ENCODE peak calls at places on chromosome X, in six cellular contexts. One of them, this sample, is unnamed.

GRCh38 chrX:38214551-38214950 is 6.1 kb downstream of the SRPX start:
- DNase-seq in A549: no peak
- DNase-seq in fibroblast of mammary gland: peak; percentile 79
- DNase-seq in NCI-H1092: no peak
- DNase-seq in NAMALWA: no peak
- DNase-seq in RCC 7860: peak; percentile 41
- DNase-seq in this sample: no peak

GRCh38 chrX:8244301-8244700 is 73.2 kb upstream of the VCX2 start:
- DNase-seq in A549: no peak
- DNase-seq in fibroblast of mammary gland: no peak
- DNase-seq in NCI-H1092: no peak
- DNase-seq in NAMALWA: no peak
- DNase-seq in RCC 7860: no peak
- DNase-seq in this sample: no peak

GRCh38 chrX:38379088-38379487 is 26.7 kb downstream of the OTC start:
- DNase-seq in A549: no peak
- DNase-seq in fibroblast of mammary gland: no peak
- DNase-seq in NCI-H1092: no peak
- DNase-seq in NAMALWA: no peak
- DNase-seq in RCC 7860: no peak
- DNase-seq in this sample: no peak

GRCh38 chrX:95218964-95219363 is 1465.7 kb upstream of the DIAPH2 start:
- DNase-seq in A549: no peak
- DNase-seq in fibroblast of mammary gland: no peak
- DNase-seq in NCI-H1092: no peak
- DNase-seq in NAMALWA: no peak
- DNase-seq in RCC 7860: no peak
- DNase-seq in this sample: no peak

GRCh38 chrX:45056428-45057145 is 144.1 kb downstream of the DIPK2B start:
- DNase-seq in A549: no peak
- DNase-seq in fibroblast of mammary gland: peak; percentile 16
- DNase-seq in NCI-H1092: no peak
- DNase-seq in NAMALWA: no peak
- DNase-seq in RCC 7860: no peak
- DNase-seq in this sample: no peak

GRCh38 chrX:153395613-153396319 is 5.4 kb downstream of the PNMA6E start:
- DNase-seq in A549: no peak
- DNase-seq in fibroblast of mammary gland: no peak
- DNase-seq in NCI-H1092: no peak
- DNase-seq in NAMALWA: no peak
- DNase-seq in RCC 7860: no peak
- DNase-seq in this sample: no peak

GRCh38 chrX:39337461-39337860 is 536.2 kb downstream of the MID1IP1 start:
- DNase-seq in A549: no peak
- DNase-seq in fibroblast of mammary gland: no peak
- DNase-seq in NCI-H1092: peak; percentile 91
- DNase-seq in NAMALWA: no peak
- DNase-seq in RCC 7860: no peak
- DNase-seq in this sample: no peak

GRCh38 chrX:41031256-41031967 is 53.8 kb upstream of the USP9X start:
- DNase-seq in A549: no peak
- DNase-seq in fibroblast of mammary gland: no peak
- DNase-seq in NCI-H1092: no peak
- DNase-seq in NAMALWA: no peak
- DNase-seq in RCC 7860: no peak
- DNase-seq in this sample: no peak

GRCh38 chrX:39645059-39645895 is 452.5 kb downstream of the BCOR start:
- DNase-seq in A549: peak; percentile 25
- DNase-seq in fibroblast of mammary gland: peak; percentile 88
- DNase-seq in NCI-H1092: no peak
- DNase-seq in NAMALWA: no peak
- DNase-seq in RCC 7860: no peak
- DNase-seq in this sample: no peak

GRCh38 chrX:2385224-2385623 is 115.6 kb downstream of the DHRSX start:
- DNase-seq in A549: peak; percentile 69
- DNase-seq in fibroblast of mammary gland: peak; percentile 83
- DNase-seq in NCI-H1092: no peak
- DNase-seq in NAMALWA: no peak
- DNase-seq in RCC 7860: peak; percentile 83
- DNase-seq in this sample: no peak

GRCh38 chrX:12770440-12770839 is 20.8 kb upstream of the PRPS2 start:
- DNase-seq in A549: peak; percentile 32
- DNase-seq in fibroblast of mammary gland: peak; percentile 41
- DNase-seq in NCI-H1092: no peak
- DNase-seq in NAMALWA: peak; percentile 54
- DNase-seq in RCC 7860: no peak
- DNase-seq in this sample: peak; percentile 44

GRCh38 chrX:154426916-154427792 is 1.3 kb upstream of the ATP6AP1 start:
- DNase-seq in A549: no peak
- DNase-seq in fibroblast of mammary gland: no peak
- DNase-seq in NCI-H1092: no peak
- DNase-seq in NAMALWA: no peak
- DNase-seq in RCC 7860: no peak
- DNase-seq in this sample: no peak

GRCh38 chrX:2584216-2584615 is 83.4 kb upstream of the DHRSX start:
- DNase-seq in A549: no peak
- DNase-seq in fibroblast of mammary gland: no peak
- DNase-seq in NCI-H1092: no peak
- DNase-seq in NAMALWA: no peak
- DNase-seq in RCC 7860: no peak
- DNase-seq in this sample: no peak

GRCh38 chrX:149495573-149496071 is 9.5 kb downstream of the IDS start:
- DNase-seq in A549: peak; percentile 70
- DNase-seq in fibroblast of mammary gland: peak; percentile 82
- DNase-seq in NCI-H1092: no peak
- DNase-seq in NAMALWA: no peak
- DNase-seq in RCC 7860: peak; percentile 93
- DNase-seq in this sample: peak; percentile 94

GRCh38 chrX:45755719-45756118 is 555.0 kb upstream of the DIPK2B start:
- DNase-seq in A549: no peak
- DNase-seq in fibroblast of mammary gland: no peak
- DNase-seq in NCI-H1092: no peak
- DNase-seq in NAMALWA: no peak
- DNase-seq in RCC 7860: peak; percentile 34
- DNase-seq in this sample: no peak

GRCh38 chrX:31717474-31717873 is 645.6 kb upstream of the FTHL17 start:
- DNase-seq in A549: no peak
- DNase-seq in fibroblast of mammary gland: no peak
- DNase-seq in NCI-H1092: no peak
- DNase-seq in NAMALWA: no peak
- DNase-seq in RCC 7860: no peak
- DNase-seq in this sample: no peak

GRCh38 chrX:76148011-76148665 is 24.7 kb upstream of the PBDC1 start:
- DNase-seq in A549: no peak
- DNase-seq in fibroblast of mammary gland: peak; percentile 51
- DNase-seq in NCI-H1092: no peak
- DNase-seq in NAMALWA: no peak
- DNase-seq in RCC 7860: peak; percentile 37
- DNase-seq in this sample: peak; percentile 8

GRCh38 chrX:997631-998137 is 214.8 kb downstream of the CRLF2 start:
- DNase-seq in A549: no peak
- DNase-seq in fibroblast of mammary gland: no peak
- DNase-seq in NCI-H1092: no peak
- DNase-seq in NAMALWA: no peak
- DNase-seq in RCC 7860: no peak
- DNase-seq in this sample: no peak

GRCh38 chrX:24799078-24799477 is 105.4 kb downstream of the POLA1 start:
- DNase-seq in A549: no peak
- DNase-seq in fibroblast of mammary gland: no peak
- DNase-seq in NCI-H1092: no peak
- DNase-seq in NAMALWA: no peak
- DNase-seq in RCC 7860: no peak
- DNase-seq in this sample: no peak

GRCh38 chrX:125544856-125545255 is 225.2 kb downstream of the TEX13C start:
- DNase-seq in A549: no peak
- DNase-seq in fibroblast of mammary gland: no peak
- DNase-seq in NCI-H1092: no peak
- DNase-seq in NAMALWA: no peak
- DNase-seq in RCC 7860: no peak
- DNase-seq in this sample: no peak

GRCh38 chrX:68705986-68706385 is 58.5 kb downstream of the STARD8 start:
- DNase-seq in A549: no peak
- DNase-seq in fibroblast of mammary gland: no peak
- DNase-seq in NCI-H1092: no peak
- DNase-seq in NAMALWA: no peak
- DNase-seq in RCC 7860: no peak
- DNase-seq in this sample: no peak

GRCh38 chrX:15605233-15605632 is 4.5 kb upstream of the ACE2 start:
- DNase-seq in A549: no peak
- DNase-seq in fibroblast of mammary gland: no peak
- DNase-seq in NCI-H1092: no peak
- DNase-seq in NAMALWA: no peak
- DNase-seq in RCC 7860: no peak
- DNase-seq in this sample: no peak

GRCh38 chrX:154404625-154405192 is 4.3 kb downstream of the DNASE1L1 start:
- DNase-seq in A549: no peak
- DNase-seq in fibroblast of mammary gland: no peak
- DNase-seq in NCI-H1092: no peak
- DNase-seq in NAMALWA: no peak
- DNase-seq in RCC 7860: no peak
- DNase-seq in this sample: no peak

GRCh38 chrX:150983526-150984163 is 510 bp downstream of the HMGB3 start:
- DNase-seq in A549: no peak
- DNase-seq in fibroblast of mammary gland: no peak
- DNase-seq in NCI-H1092: no peak
- DNase-seq in NAMALWA: no peak
- DNase-seq in RCC 7860: no peak
- DNase-seq in this sample: no peak

GRCh38 chrX:45267007-45267406 is 66.3 kb upstream of the DIPK2B start:
- DNase-seq in A549: no peak
- DNase-seq in fibroblast of mammary gland: no peak
- DNase-seq in NCI-H1092: no peak
- DNase-seq in NAMALWA: no peak
- DNase-seq in RCC 7860: no peak
- DNase-seq in this sample: no peak

GRCh38 chrX:151984328-151984727 is 9.9 kb upstream of the GABRE start:
- DNase-seq in A549: peak; percentile 76
- DNase-seq in fibroblast of mammary gland: peak; percentile 89
- DNase-seq in NCI-H1092: no peak
- DNase-seq in NAMALWA: no peak
- DNase-seq in RCC 7860: peak; percentile 62
- DNase-seq in this sample: peak; percentile 39

GRCh38 chrX:154775611-154776349 is 13.1 kb downstream of the DKC1 start:
- DNase-seq in A549: no peak
- DNase-seq in fibroblast of mammary gland: peak; percentile 42
- DNase-seq in NCI-H1092: no peak
- DNase-seq in NAMALWA: peak; percentile 11
- DNase-seq in RCC 7860: peak; percentile 51
- DNase-seq in this sample: peak; percentile 31

GRCh38 chrX:105190252-105190853 is 30.1 kb downstream of the TEX13A start:
- DNase-seq in A549: peak; percentile 28
- DNase-seq in fibroblast of mammary gland: peak; percentile 41
- DNase-seq in NCI-H1092: no peak
- DNase-seq in NAMALWA: peak; percentile 34
- DNase-seq in RCC 7860: peak; percentile 8
- DNase-seq in this sample: peak; percentile 77

GRCh38 chrX:68417651-68418050 is 15.6 kb downstream of the OPHN1 start:
- DNase-seq in A549: no peak
- DNase-seq in fibroblast of mammary gland: no peak
- DNase-seq in NCI-H1092: no peak
- DNase-seq in NAMALWA: no peak
- DNase-seq in RCC 7860: no peak
- DNase-seq in this sample: no peak

GRCh38 chrX:39953879-39954278 is 143.9 kb downstream of the BCOR start:
- DNase-seq in A549: peak; percentile 88
- DNase-seq in fibroblast of mammary gland: peak; percentile 30
- DNase-seq in NCI-H1092: no peak
- DNase-seq in NAMALWA: no peak
- DNase-seq in RCC 7860: peak; percentile 78
- DNase-seq in this sample: peak; percentile 71

GRCh38 chrX:119885554-119886428 is 9.9 kb upstream of the AKAP14 start:
- DNase-seq in A549: peak; percentile 72
- DNase-seq in fibroblast of mammary gland: peak; percentile 61
- DNase-seq in NCI-H1092: no peak
- DNase-seq in NAMALWA: peak; percentile 76
- DNase-seq in RCC 7860: peak; percentile 9
- DNase-seq in this sample: peak; percentile 23

GRCh38 chrX:154020500-154021115 is 906 bp upstream of the IRAK1 start:
- DNase-seq in A549: peak; percentile 16
- DNase-seq in fibroblast of mammary gland: no peak
- DNase-seq in NCI-H1092: no peak
- DNase-seq in NAMALWA: peak; percentile 28
- DNase-seq in RCC 7860: no peak
- DNase-seq in this sample: no peak

GRCh38 chrX:97602465-97603258 is 719.0 kb downstream of the RPA4 start:
- DNase-seq in A549: no peak
- DNase-seq in fibroblast of mammary gland: no peak
- DNase-seq in NCI-H1092: no peak
- DNase-seq in NAMALWA: no peak
- DNase-seq in RCC 7860: no peak
- DNase-seq in this sample: no peak

GRCh38 chrX:99415470-99415869 is 994.6 kb downstream of the PCDH19 start:
- DNase-seq in A549: no peak
- DNase-seq in fibroblast of mammary gland: no peak
- DNase-seq in NCI-H1092: no peak
- DNase-seq in NAMALWA: no peak
- DNase-seq in RCC 7860: no peak
- DNase-seq in this sample: no peak

GRCh38 chrX:121106484-121107235 is 59.2 kb downstream of the GLUD2 start:
- DNase-seq in A549: no peak
- DNase-seq in fibroblast of mammary gland: no peak
- DNase-seq in NCI-H1092: no peak
- DNase-seq in NAMALWA: no peak
- DNase-seq in RCC 7860: no peak
- DNase-seq in this sample: no peak

GRCh38 chrX:108437789-108438623 is at the start of gene COL4A6:
- DNase-seq in A549: peak; percentile 49
- DNase-seq in fibroblast of mammary gland: no peak
- DNase-seq in NCI-H1092: no peak
- DNase-seq in NAMALWA: no peak
- DNase-seq in RCC 7860: no peak
- DNase-seq in this sample: no peak

GRCh38 chrX:25049347-25049746 is 33.6 kb upstream of the ARX start:
- DNase-seq in A549: peak; percentile 4
- DNase-seq in fibroblast of mammary gland: peak; percentile 12
- DNase-seq in NCI-H1092: no peak
- DNase-seq in NAMALWA: peak; percentile 10
- DNase-seq in RCC 7860: peak; percentile 4
- DNase-seq in this sample: peak; percentile 13

GRCh38 chrX:121579016-121579760 is 531.8 kb downstream of the GLUD2 start:
- DNase-seq in A549: peak; percentile 33
- DNase-seq in fibroblast of mammary gland: peak; percentile 53
- DNase-seq in NCI-H1092: peak; percentile 5
- DNase-seq in NAMALWA: peak; percentile 47
- DNase-seq in RCC 7860: peak; percentile 3
- DNase-seq in this sample: peak; percentile 50